ENCODE peak calls at places on chromosomes 13 and 19, in eight cellular contexts. One of them, this sample, is unnamed.

GRCh38 chr13:78586706-78587105 is 16.6 kb downstream of the POU4F1 start:
- DNase-seq in HEK293T: peak
- DNase-seq in activated T-helper 1 cell treated with anti-CD3 and anti-CD28 coated beads, Interleukin-2, amount 50 U/mL, for 16 hours: no peak
- DNase-seq in progenitor cell of endocrine pancreas: no peak
- DNase-seq in heart right ventricle: no peak
- DNase-seq in NCI-H774: no peak
- DNase-seq in effector CD4-positive, alpha-beta T cell: no peak
- DNase-seq in GM04503: no peak
- DNase-seq in this sample: no peak

GRCh38 chr19:15297416-15298224 is 34.7 kb downstream of the BRD4 start:
- DNase-seq in effector CD4-positive, alpha-beta T cell: no peak
- DNase-seq in activated T-helper 1 cell treated with anti-CD3 and anti-CD28 coated beads, Interleukin-2, amount 50 U/mL, for 16 hours: no peak
- DNase-seq in GM04503: no peak
- DNase-seq in HEK293T: no peak
- DNase-seq in heart right ventricle: no peak
- DNase-seq in progenitor cell of endocrine pancreas: no peak
- DNase-seq in NCI-H774: peak
- DNase-seq in this sample: no peak

GRCh38 chr13:30382836-30383525 is 39.3 kb upstream of the UBE2L5 start:
- DNase-seq in effector CD4-positive, alpha-beta T cell: no peak
- DNase-seq in activated T-helper 1 cell treated with anti-CD3 and anti-CD28 coated beads, Interleukin-2, amount 50 U/mL, for 16 hours: no peak
- DNase-seq in HEK293T: no peak
- DNase-seq in progenitor cell of endocrine pancreas: no peak
- DNase-seq in heart right ventricle: no peak
- DNase-seq in GM04503: no peak
- DNase-seq in NCI-H774: no peak
- DNase-seq in this sample: no peak

GRCh38 chr13:46795321-46795720 is 1.6 kb downstream of the ESD start:
- DNase-seq in NCI-H774: no peak
- DNase-seq in GM04503: no peak
- DNase-seq in heart right ventricle: no peak
- DNase-seq in progenitor cell of endocrine pancreas: no peak
- DNase-seq in effector CD4-positive, alpha-beta T cell: no peak
- DNase-seq in activated T-helper 1 cell treated with anti-CD3 and anti-CD28 coated beads, Interleukin-2, amount 50 U/mL, for 16 hours: no peak
- DNase-seq in HEK293T: no peak
- DNase-seq in this sample: no peak

GRCh38 chr19:30406220-30406944 is 34.2 kb downstream of the ZNF536 start:
- DNase-seq in effector CD4-positive, alpha-beta T cell: no peak
- DNase-seq in progenitor cell of endocrine pancreas: no peak
- DNase-seq in GM04503: peak
- DNase-seq in NCI-H774: no peak
- DNase-seq in heart right ventricle: peak
- DNase-seq in HEK293T: peak
- DNase-seq in activated T-helper 1 cell treated with anti-CD3 and anti-CD28 coated beads, Interleukin-2, amount 50 U/mL, for 16 hours: no peak
- DNase-seq in this sample: no peak

GRCh38 chr19:55063492-55063843 is 520 bp upstream of the RDH13 start:
- DNase-seq in heart right ventricle: no peak
- DNase-seq in NCI-H774: no peak
- DNase-seq in effector CD4-positive, alpha-beta T cell: no peak
- DNase-seq in GM04503: no peak
- DNase-seq in progenitor cell of endocrine pancreas: no peak
- DNase-seq in activated T-helper 1 cell treated with anti-CD3 and anti-CD28 coated beads, Interleukin-2, amount 50 U/mL, for 16 hours: no peak
- DNase-seq in HEK293T: no peak
- DNase-seq in this sample: no peak

GRCh38 chr13:75587679-75588078 is 38.1 kb downstream of the UCHL3 start:
- DNase-seq in effector CD4-positive, alpha-beta T cell: no peak
- DNase-seq in heart right ventricle: no peak
- DNase-seq in progenitor cell of endocrine pancreas: no peak
- DNase-seq in activated T-helper 1 cell treated with anti-CD3 and anti-CD28 coated beads, Interleukin-2, amount 50 U/mL, for 16 hours: no peak
- DNase-seq in GM04503: no peak
- DNase-seq in NCI-H774: no peak
- DNase-seq in HEK293T: no peak
- DNase-seq in this sample: no peak

GRCh38 chr13:72952529-72953141 is 106.2 kb upstream of the KLF5 start:
- DNase-seq in progenitor cell of endocrine pancreas: no peak
- DNase-seq in activated T-helper 1 cell treated with anti-CD3 and anti-CD28 coated beads, Interleukin-2, amount 50 U/mL, for 16 hours: no peak
- DNase-seq in effector CD4-positive, alpha-beta T cell: no peak
- DNase-seq in NCI-H774: no peak
- DNase-seq in heart right ventricle: no peak
- DNase-seq in HEK293T: peak
- DNase-seq in GM04503: no peak
- DNase-seq in this sample: no peak

GRCh38 chr13:111846396-111847174 is 220.4 kb upstream of the SOX1 start:
- DNase-seq in progenitor cell of endocrine pancreas: no peak
- DNase-seq in effector CD4-positive, alpha-beta T cell: no peak
- DNase-seq in GM04503: no peak
- DNase-seq in heart right ventricle: no peak
- DNase-seq in HEK293T: no peak
- DNase-seq in activated T-helper 1 cell treated with anti-CD3 and anti-CD28 coated beads, Interleukin-2, amount 50 U/mL, for 16 hours: no peak
- DNase-seq in NCI-H774: peak
- DNase-seq in this sample: no peak

This sample was measured in activated CD4-positive, CD25-positive, alpha-beta regulatory T cell.